ENCODE peak calls at places on chromosomes 11 and 22, in four cellular contexts. G, T, F and Y are unnamed samples.

GRCh38 chr22:42692239-42693054 is 28.2 kb downstream of the A4GALT start:
- DNase-seq in G (peak), T (no peak), F (no peak), Y (no peak)

GRCh38 chr11:75474878-75475766 is 42.1 kb upstream of the KLHL35 start:
- DNase-seq in G (peak), T (peak), F (peak), Y (peak)

GRCh38 chr22:30701872-30702271 is 7.2 kb downstream of the OSBP2 start:
- DNase-seq in G (no peak), T (no peak), F (no peak), Y (no peak)

GRCh38 chr22:45125198-45125597 is 38.5 kb upstream of the NUP50 start:
- DNase-seq in G (no peak), T (peak), F (no peak), Y (no peak)

GRCh38 chr11:64624869-64625481 is 34.0 kb downstream of the SLC22A12 start:
- DNase-seq in G (no peak), T (no peak), F (no peak), Y (no peak)

GRCh38 chr22:36644333-36644757 is 59.2 kb downstream of the CACNG2 start:
- DNase-seq in G (peak), T (peak), F (no peak), Y (no peak)

GRCh38 chr22:44192811-44193536 is 12.2 kb downstream of the PARVG start:
- DNase-seq in G (no peak), T (no peak), F (no peak), Y (no peak)

GRCh38 chr11:124467376-124468061 is 22.0 kb upstream of the OR8B8 start:
- DNase-seq in G (no peak), T (no peak), F (no peak), Y (no peak)